ENCODE peak calls at places on chromosomes 11 and 22, in nine cellular contexts. B is sigmoid colon, E is suprapubic skin, L is uterus, T is heart left ventricle, R is ovary, Z is IMR-90, C is A549, I is K562. Y is an unnamed sample.

GRCh38 chr11:46247664-46248063 is 29.8 kb upstream of the CREB3L1 start:
- DNase-seq in B (no peak), E (no peak), L (no peak), T (no peak), R (no peak), Z (peak; percentile 54), C (peak; percentile 81), I (peak; percentile 35), Y (no peak)

GRCh38 chr11:57309106-57310059 is 15.4 kb downstream of the TNKS1BP1 start:
- DNase-seq in B (no peak), E (peak; percentile 74), L (no peak), T (no peak), R (no peak), Z (no peak), C (no peak), I (no peak), Y (peak; percentile 14)

GRCh38 chr11:35605691-35606090 is 12.6 kb upstream of the FJX1 start:
- DNase-seq in B (no peak), E (no peak), L (peak; percentile 57), T (peak; percentile 55), R (no peak), Z (peak; percentile 59), C (no peak), I (no peak), Y (no peak)

GRCh38 chr22:19527321-19527721 is 3.1 kb upstream of the CLDN5 start:
- DNase-seq in B (no peak), E (peak; percentile 56), L (no peak), T (no peak), R (no peak), Z (no peak), C (no peak), I (no peak), Y (no peak)

GRCh38 chr22:27879923-27880322 is 39.1 kb downstream of the PITPNB start:
- DNase-seq in B (no peak), E (no peak), L (no peak), T (no peak), R (no peak), Z (peak; percentile 54), C (peak; percentile 45), I (peak; percentile 48), Y (no peak)

GRCh38 chr11:9232482-9232881 is 32.7 kb downstream of the DENND5A start:
- DNase-seq in B (no peak), E (no peak), L (no peak), T (no peak), R (no peak), Z (no peak), C (no peak), I (no peak), Y (no peak)

GRCh38 chr11:67452141-67452952 is at the start of gene GPR152:
- DNase-seq in B (no peak), E (no peak), L (no peak), T (peak; percentile 47), R (no peak), Z (no peak), C (no peak), I (no peak), Y (no peak)

GRCh38 chr11:15886866-15887265 is 469.5 kb downstream of the SOX6 start:
- DNase-seq in B (no peak), E (no peak), L (no peak), T (no peak), R (no peak), Z (peak; percentile 73), C (no peak), I (no peak), Y (no peak)

GRCh38 chr22:50527921-50528681 is 1.7 kb downstream of the TYMP start:
- DNase-seq in B (no peak), E (no peak), L (no peak), T (peak; percentile 26), R (no peak), Z (no peak), C (no peak), I (no peak), Y (no peak)

GRCh38 chr22:37274380-37274862 is 7.9 kb upstream of the CYTH4 start:
- DNase-seq in B (peak; percentile 79), E (no peak), L (no peak), T (peak; percentile 78), R (no peak), Z (no peak), C (no peak), I (no peak), Y (peak; percentile 90)

GRCh38 chr22:44026630-44027511 is 2.8 kb downstream of the PARVB start:
- DNase-seq in B (peak; percentile 85), E (peak; percentile 90), L (peak; percentile 38), T (peak; percentile 88), R (no peak), Z (peak; percentile 63), C (no peak), I (peak; percentile 41), Y (peak; percentile 97)

GRCh38 chr11:62150887-62151736 is 27.3 kb downstream of the INCENP start:
- DNase-seq in B (no peak), E (no peak), L (no peak), T (no peak), R (no peak), Z (no peak), C (no peak), I (no peak), Y (no peak)

GRCh38 chr11:64131657-64132387 is 34.1 kb downstream of the MACROD1 start:
- DNase-seq in B (no peak), E (no peak), L (no peak), T (no peak), R (no peak), Z (no peak), C (no peak), I (no peak), Y (no peak)

GRCh38 chr11:118098996-118099837 is 12.5 kb upstream of the SMIM35 start:
- DNase-seq in B (peak; percentile 54), E (no peak), L (no peak), T (no peak), R (no peak), Z (no peak), C (no peak), I (peak; percentile 32), Y (no peak)

GRCh38 chr22:43313497-43314474 is 29.4 kb downstream of the SCUBE1 start:
- DNase-seq in B (peak; percentile 88), E (no peak), L (peak; percentile 85), T (peak; percentile 66), R (no peak), Z (no peak), C (no peak), I (no peak), Y (peak; percentile 93)

DNA sequence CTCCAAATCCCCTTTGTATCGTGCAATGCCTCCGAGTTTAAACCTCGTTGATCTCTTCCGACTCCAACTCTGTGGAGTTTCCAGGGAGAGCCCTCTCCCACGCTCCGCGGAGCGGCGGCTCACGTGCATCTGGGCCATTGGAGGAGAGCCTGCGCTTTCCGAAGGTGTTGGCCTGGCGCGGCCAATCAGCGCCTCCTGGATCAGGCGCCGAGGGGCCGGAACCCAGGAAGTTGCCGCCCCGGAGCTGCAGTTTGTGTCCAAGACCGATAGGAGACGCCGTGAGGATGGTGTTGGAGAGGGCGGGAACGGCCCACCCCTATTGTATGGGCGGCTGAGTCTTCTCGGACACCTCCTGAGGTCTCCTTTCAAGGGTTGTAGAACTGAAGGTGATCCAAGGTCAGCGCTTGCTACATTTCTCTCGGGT is 1.6 kb downstream of the ADAMTS15 start:
- DNase-seq in B (peak; percentile 92), E (peak; percentile 90), L (peak; percentile 89), T (peak; percentile 93), R (peak; percentile 48), Z (peak; percentile 82), C (no peak), I (peak; percentile 42), Y (peak; percentile 95)
- TF ChIP-seq CTCF in B (peak; percentile 22), E (peak; percentile 49), L (peak; percentile 40), T (peak; percentile 77), R (no peak), Z (peak; percentile 76), C (no peak), I (peak; percentile 14), Y (no peak)

DNA sequence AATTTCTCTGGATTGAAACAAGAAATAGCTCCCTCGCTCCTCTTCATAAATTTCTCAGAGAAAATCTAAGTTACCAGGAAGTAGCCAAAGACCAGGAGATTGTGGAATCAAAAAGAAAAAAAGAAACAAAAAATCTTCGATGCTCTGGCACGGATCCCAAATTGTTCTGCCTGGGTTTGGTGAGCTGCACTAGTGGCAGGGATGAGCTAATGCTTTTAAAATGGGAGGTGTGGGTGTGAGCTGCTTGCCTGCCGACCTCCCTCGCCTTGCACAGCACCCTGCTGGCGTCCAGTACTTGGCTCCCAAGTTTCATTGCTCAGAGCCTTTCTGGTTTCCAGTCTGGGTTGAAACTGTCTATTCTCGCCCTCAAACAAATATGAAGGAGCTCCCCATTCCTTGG is 2.5 kb downstream of the TIMP3 start:
- DNase-seq in B (no peak), E (no peak), L (no peak), T (peak; percentile 56), R (no peak), Z (peak; percentile 71), C (no peak), I (no peak), Y (no peak)
- H3K4me3 ChIP-seq in B (peak overlapping the region; percentile 80), E (peak overlapping the region; percentile 80), L (peak overlapping the region; percentile 80), T (peak overlapping the region; percentile 97), R (peak overlapping the region; percentile 61), Z (peak overlapping the region; percentile 75), C (no peak overlapping the region), I (no peak overlapping the region), Y (peak overlapping the region; percentile 68)

GRCh38 chr11:19673924-19674390 is 38.7 kb upstream of the NAV2 start:
- DNase-seq in B (peak; percentile 97), E (peak; percentile 84), L (peak; percentile 78), T (peak; percentile 87), R (peak; percentile 33), Z (no peak), C (no peak), I (no peak), Y (peak; percentile 69)
- TF ChIP-seq POLR2A in B (no peak), E (no peak), L (no peak), T (no peak), R (no peak), Z (no peak), C (no peak), I (no peak), Y (no peak)

DNA sequence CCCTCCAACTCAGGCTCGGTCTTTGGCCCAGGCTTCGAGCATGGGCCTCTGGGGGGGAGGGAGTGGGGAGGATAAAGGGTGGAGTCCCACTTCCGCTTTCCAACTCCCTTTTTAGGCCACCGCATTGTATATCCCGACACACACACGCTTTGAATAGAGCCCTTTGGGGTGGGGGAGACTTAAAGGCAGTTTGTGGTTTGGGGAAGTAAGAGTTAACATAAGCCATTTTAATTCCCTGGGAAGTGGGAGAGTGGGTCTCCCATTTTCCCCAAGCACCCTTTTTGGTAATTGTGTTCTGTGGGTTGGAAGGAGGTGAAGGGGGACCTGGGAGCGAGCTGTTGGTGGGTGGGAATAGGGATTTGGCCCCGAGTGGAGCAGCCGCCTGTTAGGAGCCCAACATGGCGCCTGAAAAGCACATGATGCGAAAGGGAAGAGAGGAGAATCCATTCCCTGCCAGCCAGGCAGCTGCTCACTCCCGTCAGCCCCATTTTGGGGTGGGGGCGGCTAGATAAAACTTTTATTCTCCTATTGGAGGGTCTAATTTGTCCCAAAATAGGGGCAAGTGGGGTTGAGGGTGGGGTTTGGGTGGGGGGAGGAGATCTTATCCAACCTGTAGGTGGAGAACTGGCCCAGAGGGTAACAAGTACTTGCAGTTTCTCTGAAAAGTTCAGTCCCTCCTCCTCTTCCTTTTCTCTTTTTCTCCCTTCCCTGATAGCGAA is 983 bp downstream of the PCF11 start:
- DNase-seq in B (peak; percentile 81), E (no peak), L (peak; percentile 56), T (peak; percentile 64), R (peak; percentile 61), Z (peak; percentile 33), C (peak; percentile 61), I (peak; percentile 62), Y (peak; percentile 66)
- TF ChIP-seq CTCF in B (no peak), E (no peak), L (no peak), T (no peak), R (no peak), Z (no peak), C (no peak), I (no peak), Y (no peak)

Y was measured in lower leg skin.